ENCODE peak calls at places on chromosomes 13 and 19, in six cellular contexts. U is GM12892, H is K562, J is GM12878, T is H1, D is HepG2. V is an unnamed sample.

GRCh38 chr13:22800726-22801401 is 379.9 kb upstream of the SGCG start:
- DNase-seq in U (no peak), J (peak), H (no peak), T (no peak), D (no peak), V (no peak)

GRCh38 chr13:46795321-46795720 is 1.6 kb downstream of the ESD start:
- DNase-seq in J (no peak), D (no peak), T (no peak), U (no peak), H (peak), V (no peak)

GRCh38 chr13:108705031-108705430 is 75.6 kb downstream of the MYO16 start:
- DNase-seq in J (no peak), U (no peak), D (peak), T (no peak), H (no peak), V (no peak)

GRCh38 chr13:27533155-27533643 is 82.8 kb upstream of the MTIF3 start:
- DNase-seq in T (peak), D (peak), J (no peak), H (peak), U (peak), V (peak)

GRCh38 chr19:21915411-21915810 is 79.4 kb upstream of the ZNF43 start:
- DNase-seq in D (no peak), J (no peak), H (no peak), T (no peak), U (no peak), V (no peak)

GRCh38 chr13:29849731-29850212 is 645 bp downstream of the UBL3 start:
- DNase-seq in J (no peak), D (peak), H (peak), U (peak), T (no peak), V (peak)

GRCh38 chr19:40807147-40808020 is 8.4 kb downstream of the EGLN2 start:
- DNase-seq in D (peak), J (no peak), U (no peak), H (no peak), T (no peak), V (no peak)

GRCh38 chr13:35733832-35734231 is 257.3 kb upstream of the MAB21L1 start:
- DNase-seq in J (no peak), H (no peak), T (no peak), D (no peak), U (no peak), V (no peak)

GRCh38 chr13:41588899-41589298 is 131.5 kb downstream of the RGCC start:
- DNase-seq in J (no peak), D (peak), H (peak), T (no peak), U (no peak), V (no peak)

GRCh38 chr19:38211206-38211605 is 12.8 kb downstream of the DPF1 start:
- DNase-seq in H (no peak), U (no peak), J (no peak), D (no peak), T (no peak), V (no peak)

GRCh38 chr13:47628666-47629065 is 372.4 kb downstream of the SUCLA2 start:
- DNase-seq in T (no peak), J (no peak), U (no peak), D (no peak), H (no peak), V (no peak)

GRCh38 chr19:31427857-31428256 is 78.6 kb upstream of the TSHZ3 start:
- DNase-seq in H (no peak), D (no peak), T (no peak), J (no peak), U (no peak), V (no peak)

GRCh38 chr19:38340927-38341326 is 5.3 kb downstream of the CATSPERG start:
- DNase-seq in T (no peak), H (no peak), U (no peak), D (no peak), J (no peak), V (no peak)

GRCh38 chr19:51410950-51411748 is 6.3 kb downstream of the SIGLEC10 start:
- DNase-seq in T (no peak), J (no peak), D (no peak), U (no peak), H (no peak), V (no peak)

GRCh38 chr13:99159331-99160061 is 41.2 kb upstream of the UBAC2 start:
- DNase-seq in J (no peak), T (no peak), D (no peak), U (no peak), H (no peak), V (no peak)

GRCh38 chr19:53994811-53995210 is 3.4 kb downstream of the CACNG6 start:
- DNase-seq in U (no peak), T (no peak), J (no peak), H (no peak), D (no peak), V (no peak)

GRCh38 chr13:95784161-95784880 is 107.4 kb downstream of the DNAJC3 start:
- DNase-seq in D (peak), U (no peak), H (no peak), T (no peak), J (no peak), V (no peak)

GRCh38 chr13:25190256-25190655 is 18.2 kb upstream of the AMER2 start:
- DNase-seq in T (no peak), D (no peak), U (no peak), J (no peak), H (no peak), V (no peak)

GRCh38 chr13:111474136-111475002 is 153.9 kb downstream of the TEX29 start:
- DNase-seq in J (no peak), U (no peak), D (peak), H (peak), T (peak), V (peak)

GRCh38 chr19:29544656-29545360 is 19.0 kb downstream of the VSTM2B start:
- DNase-seq in H (no peak), J (no peak), T (no peak), D (no peak), U (no peak), V (no peak)

GRCh38 chr19:13430790-13431582 is 75.3 kb downstream of the CACNA1A start:
- DNase-seq in D (peak), J (no peak), T (no peak), H (peak), U (peak), V (peak)

GRCh38 chr19:39448271-39448670 is 2.9 kb downstream of the SUPT5H start:
- DNase-seq in U (peak), T (no peak), H (no peak), D (no peak), J (no peak), V (no peak)

GRCh38 chr13:47256618-47257017 is 359.8 kb upstream of the HTR2A start:
- DNase-seq in U (no peak), J (no peak), H (no peak), T (no peak), D (no peak), V (no peak)

GRCh38 chr13:30864352-30865130 is 41.5 kb upstream of the MEDAG start:
- DNase-seq in H (no peak), U (no peak), T (no peak), J (no peak), D (no peak), V (no peak)

GRCh38 chr19:40596608-40597328 is 4.4 kb upstream of the LTBP4 start:
- DNase-seq in J (no peak), T (no peak), U (no peak), H (peak), D (peak), V (no peak)

GRCh38 chr19:5718579-5719273 is 1.2 kb downstream of the LONP1 start:
- DNase-seq in H (peak), U (peak), D (peak), T (no peak), J (peak), V (peak)

GRCh38 chr19:461664-462551 is 1.1 kb upstream of the SHC2 start:
- DNase-seq in H (peak), U (no peak), J (no peak), T (no peak), D (peak), V (no peak)

GRCh38 chr19:38709119-38709518 is 35.2 kb downstream of the CAPN12 start:
- DNase-seq in H (no peak), U (no peak), J (no peak), D (no peak), T (no peak), V (no peak)

GRCh38 chr19:3039641-3040077 is 10.6 kb upstream of the TLE2 start:
- DNase-seq in U (no peak), D (peak), T (no peak), J (no peak), H (no peak), V (no peak)

GRCh38 chr13:26541678-26542553 is 15.6 kb upstream of the WASF3 start:
- DNase-seq in T (no peak), D (no peak), U (no peak), J (no peak), H (no peak), V (no peak)

GRCh38 chr13:108200781-108201398 is 14.4 kb downstream of the LIG4 start:
- DNase-seq in T (no peak), H (no peak), J (no peak), U (no peak), D (no peak), V (no peak)

GRCh38 chr19:14301150-14301549 is 80.1 kb upstream of the ADGRE5 start:
- DNase-seq in H (no peak), D (no peak), T (no peak), U (no peak), J (no peak), V (no peak)

GRCh38 chr19:17751103-17751911 is at the start of gene FCHO1:
- DNase-seq in U (peak), T (no peak), H (peak), D (peak), J (peak), V (peak)
- TF ChIP-seq POLR2A in U (peak), T (no peak), H (peak), D (peak), J (peak), V (no peak)

GRCh38 chr19:34962281-34962944 is 1.6 kb downstream of the ZNF792 start:
- DNase-seq in T (no peak), U (no peak), D (peak), J (no peak), H (peak), V (no peak)
- TF ChIP-seq POLR2AphosphoS5 in T (no peak), U (no peak), D (no peak), J (no peak), H (peak), V (no peak)

GRCh38 chr13:97288486-97288900 is 66.4 kb downstream of the MBNL2 start:
- DNase-seq in H (no peak), J (no peak), U (no peak), D (peak), T (no peak), V (no peak)

GRCh38 chr13:97285221-97285955 is 63.3 kb downstream of the MBNL2 start:
- DNase-seq in H (no peak), U (no peak), D (no peak), T (no peak), J (no peak), V (no peak)

GRCh38 chr13:97286317-97287046 is 64.3 kb downstream of the MBNL2 start:
- DNase-seq in H (no peak), T (no peak), U (no peak), D (no peak), J (no peak), V (no peak)

GRCh38 chr13:97287047-97287383 is 64.9 kb downstream of the MBNL2 start:
- DNase-seq in T (no peak), D (no peak), U (no peak), H (no peak), J (no peak), V (no peak)

DNA sequence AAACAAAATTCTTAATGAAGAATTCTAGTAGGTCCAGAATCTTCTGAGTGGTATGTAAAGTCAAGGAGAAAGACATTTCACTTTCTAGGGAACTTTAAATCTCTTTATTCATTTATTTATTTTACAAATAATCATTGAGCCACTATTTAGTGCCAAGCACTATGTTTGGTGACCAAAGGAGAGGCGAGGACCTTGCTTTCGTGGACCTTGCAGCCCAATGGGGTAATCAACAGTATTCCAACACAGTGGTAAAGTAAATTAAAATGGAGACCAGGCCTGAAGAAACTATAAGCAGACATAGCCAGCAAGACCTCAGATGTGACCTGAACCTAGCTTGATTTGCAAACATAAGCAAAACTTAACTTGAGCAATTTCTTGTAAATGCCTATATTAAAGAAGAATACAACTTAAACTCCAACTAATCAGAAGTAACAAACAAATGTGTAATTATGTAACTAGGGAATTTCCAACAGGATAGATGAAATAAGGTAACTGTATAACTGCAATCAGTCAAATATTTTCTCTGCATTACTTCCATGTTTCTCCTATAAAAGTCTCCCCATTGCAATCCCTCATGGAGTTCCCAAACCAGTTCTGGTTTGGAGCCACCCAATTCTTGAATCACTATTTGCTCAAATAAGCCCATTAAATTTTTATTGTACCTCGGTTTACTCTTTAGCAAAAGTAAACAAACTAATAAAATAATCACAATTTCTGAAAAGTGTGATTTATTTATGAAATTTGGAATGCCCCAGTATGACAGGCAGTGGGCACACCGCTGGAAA is 67.6 kb downstream of the MBNL2 start:
- DNase-seq in H (no peak), D (no peak), T (no peak), J (no peak), U (no peak), V (no peak)
- TF ChIP-seq TAF1 in H (no peak), D (no peak), T (no peak), J (no peak), U (no peak), V (no peak)

GRCh38 chr19:58386166-58386575 is 898 bp upstream of the RPS5 start:
- DNase-seq in J (no peak), D (no peak), U (no peak), T (no peak), H (peak), V (no peak)
- TF ChIP-seq POLR2A in J (peak), D (no peak), U (peak), T (no peak), H (no peak), V (no peak)

GRCh38 chr13:112885242-112885781 is 83.7 kb upstream of the MCF2L start:
- DNase-seq in D (no peak), T (no peak), J (no peak), H (no peak), U (no peak), V (no peak)

GRCh38 chr13:112887151-112887550 is 81.9 kb upstream of the MCF2L start:
- DNase-seq in T (no peak), U (no peak), J (no peak), D (no peak), H (no peak), V (no peak)

GRCh38 chr13:112883241-112883945 is 85.6 kb upstream of the MCF2L start:
- DNase-seq in H (no peak), U (no peak), J (no peak), T (no peak), D (no peak), V (no peak)

GRCh38 chr13:112887557-112887991 is 81.4 kb upstream of the MCF2L start:
- DNase-seq in U (no peak), T (no peak), D (no peak), J (no peak), H (no peak), V (no peak)

GRCh38 chr13:112885782-112886268 is 83.2 kb upstream of the MCF2L start:
- DNase-seq in T (peak), U (no peak), D (peak), J (no peak), H (peak), V (no peak)
- TF ChIP-seq POLR2AphosphoS5 in T (peak), U (no peak), D (peak), J (no peak), H (no peak), V (no peak)

DNA sequence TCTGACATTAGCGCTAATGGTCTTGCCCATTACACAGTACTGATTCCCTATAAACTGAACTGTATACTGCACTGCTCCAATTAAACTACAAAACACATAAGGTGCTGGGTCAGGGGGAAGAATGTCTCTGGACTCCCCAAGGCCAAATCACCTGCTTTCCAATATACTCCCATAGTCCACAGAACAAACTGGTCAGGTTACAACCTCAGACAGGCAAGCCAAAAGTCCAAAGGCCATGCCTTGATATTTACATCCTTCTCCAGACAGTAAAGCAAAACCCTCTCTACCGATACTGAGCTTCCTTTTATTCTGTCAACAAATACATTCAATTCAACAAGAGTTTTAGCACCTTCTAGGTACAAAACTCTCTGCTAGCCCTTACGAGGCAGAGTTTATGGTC is 8.9 kb downstream of the ZNF541 start:
- DNase-seq in H (no peak), U (no peak), J (no peak), T (no peak), D (peak), V (no peak)
- TF ChIP-seq TAF1 in H (no peak), U (no peak), J (no peak), T (no peak), D (no peak), V (no peak)

DNA sequence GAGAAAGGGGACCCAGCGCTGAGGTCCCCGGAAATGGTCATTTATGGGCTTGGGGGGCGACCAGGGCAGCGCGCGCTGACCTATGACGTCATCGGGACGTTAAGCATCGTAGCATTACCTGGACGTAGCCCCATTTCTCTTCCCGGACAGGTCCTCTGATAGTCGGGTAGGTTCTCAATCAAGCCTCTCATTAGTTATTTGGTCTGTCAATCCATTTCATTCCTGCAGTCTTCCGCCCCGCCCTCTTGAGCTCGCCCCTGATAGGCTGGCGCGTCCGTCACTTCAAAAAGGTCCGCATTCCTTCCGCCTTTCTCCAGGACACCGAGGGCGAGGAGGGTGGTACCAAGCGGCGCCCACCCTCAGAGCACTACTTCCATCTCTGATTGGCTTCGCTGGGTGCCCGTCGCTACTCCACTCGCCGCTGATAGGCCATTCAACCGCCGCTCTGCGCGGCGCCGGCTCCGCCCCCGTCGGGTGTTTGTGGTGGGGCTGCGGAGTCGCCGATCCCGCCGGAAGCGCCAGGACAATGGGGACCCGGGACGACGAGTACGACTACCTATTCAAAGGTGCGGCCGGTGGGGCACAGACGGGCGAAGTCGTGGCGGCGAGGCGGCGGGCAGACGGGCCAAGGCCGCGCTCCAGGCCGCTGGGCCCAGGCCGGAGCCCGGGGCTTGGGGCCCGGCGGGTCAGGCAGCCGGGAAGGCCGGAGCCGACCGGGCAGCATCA is at the start of gene RAB11B:
- DNase-seq in U (peak), J (peak), H (peak), D (peak), T (peak), V (peak)
- TF ChIP-seq POLR2A in U (peak), J (peak), H (peak), D (peak), T (peak), V (peak)

GRCh38 chr13:110433014-110433413 is 125.9 kb downstream of the COL4A2 start:
- DNase-seq in H (no peak), U (no peak), T (no peak), D (no peak), J (no peak), V (no peak)

GRCh38 chr13:110430391-110431338 is 123.6 kb downstream of the COL4A2 start:
- DNase-seq in T (no peak), H (no peak), J (no peak), D (no peak), U (no peak), V (no peak)

GRCh38 chr13:110431425-110431824 is 124.3 kb downstream of the COL4A2 start:
- DNase-seq in U (no peak), H (no peak), J (no peak), D (no peak), T (no peak), V (no peak)

GRCh38 chr13:110432522-110432921 is 125.4 kb downstream of the COL4A2 start:
- DNase-seq in H (no peak), T (no peak), D (no peak), J (no peak), U (no peak), V (no peak)

GRCh38 chr13:110431851-110432294 is 124.8 kb downstream of the COL4A2 start:
- DNase-seq in H (no peak), T (no peak), D (no peak), J (no peak), U (no peak), V (no peak)
- TF ChIP-seq POLR2AphosphoS5 in H (no peak), T (no peak), D (no peak), J (no peak), U (no peak), V (no peak)

DNA sequence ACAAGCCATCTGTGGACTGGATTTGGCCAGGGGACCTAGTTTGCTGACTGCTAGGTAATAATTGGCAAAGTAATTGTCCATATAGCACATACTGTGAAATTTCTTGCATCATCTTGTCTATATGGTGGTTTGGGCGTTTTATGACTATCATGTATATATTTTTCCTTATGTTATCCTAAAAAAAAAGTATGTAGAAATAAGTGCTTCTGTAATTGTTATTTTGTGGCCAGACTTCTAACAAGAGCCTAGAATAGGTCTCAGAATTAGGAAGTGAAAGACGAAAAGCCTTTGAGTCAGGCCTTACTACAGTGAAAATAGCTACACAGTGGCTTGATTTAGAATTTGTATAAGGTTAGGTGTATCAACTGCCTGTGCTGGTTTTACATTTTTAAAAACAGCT is 4.2 kb downstream of the FNDC3A start:
- DNase-seq in D (no peak), T (no peak), U (no peak), J (no peak), H (no peak), V (peak)
- TF ChIP-seq TAF1 in D (no peak), T (no peak), U (no peak), J (no peak), H (no peak), V (no peak)

V was measured in GM12891.